ENCODE peak calls at places on chromosomes 6 and 20, in four cellular contexts. One of them, this sample, is unnamed.

GRCh38 chr6:11460001-11460668 is 77.4 kb upstream of the TMEM170B start:
- DNase-seq in hepatocyte: no peak
- DNase-seq in mammary epithelial cell: peak
- DNase-seq in fibroblast of lung: peak
- DNase-seq in this sample: peak

GRCh38 chr6:53770690-53771320 is 24.0 kb upstream of the LRRC1 start:
- DNase-seq in hepatocyte: peak
- DNase-seq in mammary epithelial cell: peak
- DNase-seq in fibroblast of lung: peak
- DNase-seq in this sample: peak

GRCh38 chr20:22232923-22233322 is 351.4 kb downstream of the FOXA2 start:
- DNase-seq in hepatocyte: no peak
- DNase-seq in mammary epithelial cell: no peak
- DNase-seq in fibroblast of lung: no peak
- DNase-seq in this sample: no peak

GRCh38 chr6:102679844-102680243 is 1286.3 kb downstream of the GRIK2 start:
- DNase-seq in hepatocyte: no peak
- DNase-seq in mammary epithelial cell: no peak
- DNase-seq in fibroblast of lung: no peak
- DNase-seq in this sample: no peak

GRCh38 chr6:41518118-41518517 is 28.1 kb upstream of the FOXP4 start:
- DNase-seq in hepatocyte: peak
- DNase-seq in mammary epithelial cell: no peak
- DNase-seq in fibroblast of lung: no peak
- DNase-seq in this sample: no peak

GRCh38 chr6:8170245-8170644 is 67.9 kb upstream of the EEF1E1 start:
- DNase-seq in hepatocyte: no peak
- DNase-seq in mammary epithelial cell: no peak
- DNase-seq in fibroblast of lung: no peak
- DNase-seq in this sample: peak

GRCh38 chr6:105402090-105402980 is 547 bp downstream of the PREP start:
- DNase-seq in hepatocyte: peak
- DNase-seq in mammary epithelial cell: peak
- DNase-seq in fibroblast of lung: peak
- DNase-seq in this sample: peak

GRCh38 chr6:111804627-111805235 is 68.5 kb downstream of the FYN start:
- DNase-seq in hepatocyte: peak
- DNase-seq in mammary epithelial cell: no peak
- DNase-seq in fibroblast of lung: peak
- DNase-seq in this sample: peak

GRCh38 chr6:52574709-52575489 is 2.0 kb downstream of the TRAM2 start:
- DNase-seq in hepatocyte: peak
- DNase-seq in mammary epithelial cell: no peak
- DNase-seq in fibroblast of lung: peak
- DNase-seq in this sample: no peak

GRCh38 chr20:43669332-43669731 is 2.4 kb downstream of the MYBL2 start:
- DNase-seq in hepatocyte: no peak
- DNase-seq in mammary epithelial cell: peak
- DNase-seq in fibroblast of lung: peak
- DNase-seq in this sample: no peak

GRCh38 chr6:85390775-85391174 is 59.1 kb upstream of the NT5E start:
- DNase-seq in hepatocyte: no peak
- DNase-seq in mammary epithelial cell: no peak
- DNase-seq in fibroblast of lung: peak
- DNase-seq in this sample: no peak

GRCh38 chr6:118509009-118509617 is 39.0 kb upstream of the PLN start:
- DNase-seq in hepatocyte: peak
- DNase-seq in mammary epithelial cell: no peak
- DNase-seq in fibroblast of lung: peak
- DNase-seq in this sample: peak

GRCh38 chr6:96468681-96469224 is 52.9 kb upstream of the UFL1 start:
- DNase-seq in hepatocyte: no peak
- DNase-seq in mammary epithelial cell: no peak
- DNase-seq in fibroblast of lung: peak
- DNase-seq in this sample: peak

GRCh38 chr6:27205375-27206278 is 41.9 kb upstream of the PRSS16 start:
- DNase-seq in hepatocyte: peak
- DNase-seq in mammary epithelial cell: no peak
- DNase-seq in fibroblast of lung: peak
- DNase-seq in this sample: no peak

GRCh38 chr6:128494440-128494839 is 26.0 kb downstream of the PTPRK start:
- DNase-seq in hepatocyte: no peak
- DNase-seq in mammary epithelial cell: no peak
- DNase-seq in fibroblast of lung: no peak
- DNase-seq in this sample: no peak

GRCh38 chr20:5551621-5552020 is 198.6 kb upstream of the SHLD1 start:
- DNase-seq in hepatocyte: no peak
- DNase-seq in mammary epithelial cell: no peak
- DNase-seq in fibroblast of lung: no peak
- DNase-seq in this sample: no peak

GRCh38 chr6:41607736-41608135 is 30.5 kb upstream of the MDFI start:
- DNase-seq in hepatocyte: no peak
- DNase-seq in mammary epithelial cell: no peak
- DNase-seq in fibroblast of lung: no peak
- DNase-seq in this sample: no peak

GRCh38 chr6:42453027-42453648 is 1.4 kb upstream of the TRERF1 start:
- DNase-seq in hepatocyte: peak
- DNase-seq in mammary epithelial cell: peak
- DNase-seq in fibroblast of lung: peak
- DNase-seq in this sample: peak

GRCh38 chr6:159691133-159691962 is 1.7 kb downstream of the SOD2 start:
- DNase-seq in hepatocyte: peak
- DNase-seq in mammary epithelial cell: peak
- DNase-seq in fibroblast of lung: peak
- DNase-seq in this sample: peak

GRCh38 chr6:27977387-27977786 is 20.3 kb downstream of the OR2B6 start:
- DNase-seq in hepatocyte: no peak
- DNase-seq in mammary epithelial cell: no peak
- DNase-seq in fibroblast of lung: no peak
- DNase-seq in this sample: no peak

GRCh38 chr6:49632712-49633111 is 3.9 kb downstream of the RHAG start:
- DNase-seq in hepatocyte: no peak
- DNase-seq in mammary epithelial cell: no peak
- DNase-seq in fibroblast of lung: no peak
- DNase-seq in this sample: no peak

GRCh38 chr6:23339268-23339667 is 769.9 kb downstream of the HDGFL1 start:
- DNase-seq in hepatocyte: peak
- DNase-seq in mammary epithelial cell: no peak
- DNase-seq in fibroblast of lung: no peak
- DNase-seq in this sample: no peak

GRCh38 chr20:16574656-16575355 is 1.6 kb upstream of the KIF16B start:
- DNase-seq in hepatocyte: peak
- DNase-seq in mammary epithelial cell: peak
- DNase-seq in fibroblast of lung: peak
- DNase-seq in this sample: peak

GRCh38 chr6:158242071-158242606 is 70.1 kb upstream of the TULP4 start:
- DNase-seq in hepatocyte: no peak
- DNase-seq in mammary epithelial cell: no peak
- DNase-seq in fibroblast of lung: no peak
- DNase-seq in this sample: no peak

GRCh38 chr6:79079425-79080130 is 1.5 kb upstream of the PHIP start:
- DNase-seq in hepatocyte: peak
- DNase-seq in mammary epithelial cell: no peak
- DNase-seq in fibroblast of lung: peak
- DNase-seq in this sample: no peak

GRCh38 chr20:910840-911770 is 5.0 kb downstream of the ANGPT4 start:
- DNase-seq in hepatocyte: no peak
- DNase-seq in mammary epithelial cell: peak
- DNase-seq in fibroblast of lung: peak
- DNase-seq in this sample: no peak

GRCh38 chr6:96246563-96246962 is 230.8 kb downstream of the FUT9 start:
- DNase-seq in hepatocyte: no peak
- DNase-seq in mammary epithelial cell: no peak
- DNase-seq in fibroblast of lung: peak
- DNase-seq in this sample: no peak

GRCh38 chr20:49393803-49394202 is 88.7 kb downstream of the KCNB1 start:
- DNase-seq in hepatocyte: no peak
- DNase-seq in mammary epithelial cell: no peak
- DNase-seq in fibroblast of lung: no peak
- DNase-seq in this sample: no peak

GRCh38 chr6:131073577-131073976 is 10.5 kb upstream of the EPB41L2 start:
- DNase-seq in hepatocyte: no peak
- DNase-seq in mammary epithelial cell: no peak
- DNase-seq in fibroblast of lung: no peak
- DNase-seq in this sample: no peak

GRCh38 chr20:5156670-5157448 is 30.1 kb downstream of the CDS2 start:
- DNase-seq in hepatocyte: no peak
- DNase-seq in mammary epithelial cell: no peak
- DNase-seq in fibroblast of lung: peak
- DNase-seq in this sample: no peak

GRCh38 chr20:58224974-58225373 is 3.5 kb downstream of the ANKRD60 start:
- DNase-seq in hepatocyte: no peak
- DNase-seq in mammary epithelial cell: no peak
- DNase-seq in fibroblast of lung: no peak
- DNase-seq in this sample: no peak

GRCh38 chr20:23257848-23258746 is 92.5 kb upstream of the NXT1 start:
- DNase-seq in hepatocyte: no peak
- DNase-seq in mammary epithelial cell: peak
- DNase-seq in fibroblast of lung: peak
- DNase-seq in this sample: peak

DNA sequence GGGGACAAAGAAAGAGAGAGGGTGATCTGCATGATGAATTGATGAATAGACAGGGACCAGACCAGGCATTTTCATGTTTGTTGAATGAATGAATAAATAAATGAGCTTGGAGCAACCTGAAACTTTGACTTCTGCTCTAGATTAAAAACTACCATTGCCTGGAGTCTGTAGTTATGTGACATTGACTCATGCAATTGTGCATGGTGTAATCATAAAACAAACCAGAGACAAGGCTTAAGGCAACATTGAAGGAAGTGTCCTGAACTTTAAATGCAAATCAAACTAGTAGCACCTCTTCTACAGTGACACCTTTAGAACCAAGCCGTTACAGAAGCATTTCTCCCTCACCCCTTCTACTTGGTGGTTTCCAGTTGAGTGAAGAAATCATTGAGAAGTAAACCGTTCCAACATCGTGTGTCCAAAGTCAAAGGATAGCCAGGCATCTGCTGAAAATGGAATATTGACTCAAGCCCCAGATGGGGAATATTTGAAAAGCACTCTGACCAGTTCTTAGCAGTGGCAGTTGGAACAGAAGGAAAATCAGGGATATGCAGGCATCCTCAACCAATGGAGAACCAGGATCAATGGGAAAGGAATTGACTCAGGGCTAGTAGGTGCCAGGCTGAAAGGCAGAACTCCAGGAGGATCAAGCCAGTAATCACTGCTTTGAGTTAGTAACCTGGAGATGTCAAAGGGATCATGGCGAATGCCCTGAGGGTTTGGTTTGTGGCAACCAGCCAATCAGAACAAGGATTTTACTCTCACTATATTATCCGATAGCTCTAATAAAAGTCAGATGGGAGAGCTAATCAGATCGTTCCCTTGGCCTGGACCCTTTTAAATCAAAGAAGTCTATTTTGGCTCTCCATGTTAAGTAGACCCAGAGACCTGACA is 171.2 kb upstream of the TSHZ2 start:
- DNase-seq in hepatocyte: no peak
- DNase-seq in mammary epithelial cell: no peak
- DNase-seq in fibroblast of lung: no peak
- DNase-seq in this sample: no peak
- TF ChIP-seq EZH2 in hepatocyte: no peak
- TF ChIP-seq EZH2 in mammary epithelial cell: no peak
- TF ChIP-seq EZH2 in fibroblast of lung: no peak
- TF ChIP-seq EZH2 in this sample: no peak

GRCh38 chr20:54475334-54476287 is at the start of gene DOK5:
- DNase-seq in hepatocyte: peak
- DNase-seq in mammary epithelial cell: peak
- DNase-seq in fibroblast of lung: peak
- DNase-seq in this sample: peak
- TF ChIP-seq EZH2 in hepatocyte: no peak
- TF ChIP-seq EZH2 in mammary epithelial cell: peak
- TF ChIP-seq EZH2 in fibroblast of lung: no peak
- TF ChIP-seq EZH2 in this sample: no peak

GRCh38 chr6:31478186-31478950 is 19.6 kb upstream of the MICB start:
- DNase-seq in hepatocyte: no peak
- DNase-seq in mammary epithelial cell: no peak
- DNase-seq in fibroblast of lung: no peak
- DNase-seq in this sample: no peak

GRCh38 chr6:31479151-31479932 is 18.6 kb upstream of the MICB start:
- DNase-seq in hepatocyte: no peak
- DNase-seq in mammary epithelial cell: no peak
- DNase-seq in fibroblast of lung: no peak
- DNase-seq in this sample: no peak

GRCh38 chr6:31477521-31477920 is 20.4 kb upstream of the MICB start:
- DNase-seq in hepatocyte: no peak
- DNase-seq in mammary epithelial cell: no peak
- DNase-seq in fibroblast of lung: no peak
- DNase-seq in this sample: no peak

GRCh38 chr6:31480574-31480973 is 17.4 kb upstream of the MICB start:
- DNase-seq in hepatocyte: no peak
- DNase-seq in mammary epithelial cell: no peak
- DNase-seq in fibroblast of lung: no peak
- DNase-seq in this sample: no peak

DNA sequence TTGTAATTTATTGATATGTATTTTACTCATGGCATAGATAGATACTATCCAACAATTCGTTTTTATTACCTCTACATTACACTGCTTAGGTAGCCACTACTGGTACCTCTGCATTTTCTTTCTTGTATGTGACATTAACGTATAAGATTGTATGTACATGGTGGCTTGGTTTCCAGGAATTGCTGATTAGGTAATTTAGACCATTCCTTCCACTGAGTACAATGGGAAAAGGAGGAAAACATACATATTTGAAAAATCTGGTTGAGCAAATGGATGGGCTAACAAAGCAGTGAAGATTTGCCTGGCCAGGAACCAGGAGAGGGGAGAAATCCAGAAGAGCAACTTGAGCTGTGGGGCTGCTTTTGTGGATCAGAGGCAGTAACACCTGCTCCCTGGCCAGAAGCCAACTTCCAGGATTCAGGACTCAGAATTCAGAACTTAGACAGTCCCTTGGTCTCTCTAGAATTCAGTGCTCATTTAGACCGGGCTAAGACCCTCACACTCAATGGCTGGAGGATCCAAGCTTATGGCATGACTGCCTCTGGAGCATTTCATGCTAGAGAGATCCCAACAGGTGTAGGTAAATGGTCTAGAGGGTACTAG is 17.9 kb upstream of the MICB start:
- DNase-seq in hepatocyte: no peak
- DNase-seq in mammary epithelial cell: no peak
- DNase-seq in fibroblast of lung: no peak
- DNase-seq in this sample: no peak
- TF ChIP-seq EZH2 in hepatocyte: no peak
- TF ChIP-seq EZH2 in mammary epithelial cell: no peak
- TF ChIP-seq EZH2 in fibroblast of lung: no peak
- TF ChIP-seq EZH2 in this sample: no peak

GRCh38 chr6:47319867-47320266 is 10.2 kb upstream of the TNFRSF21 start:
- DNase-seq in hepatocyte: no peak
- DNase-seq in mammary epithelial cell: no peak
- DNase-seq in fibroblast of lung: no peak
- DNase-seq in this sample: no peak

GRCh38 chr6:47321582-47321981 is 11.9 kb upstream of the TNFRSF21 start:
- DNase-seq in hepatocyte: no peak
- DNase-seq in mammary epithelial cell: no peak
- DNase-seq in fibroblast of lung: no peak
- DNase-seq in this sample: no peak

GRCh38 chr6:47323887-47324286 is 14.2 kb upstream of the TNFRSF21 start:
- DNase-seq in hepatocyte: no peak
- DNase-seq in mammary epithelial cell: no peak
- DNase-seq in fibroblast of lung: no peak
- DNase-seq in this sample: no peak

GRCh38 chr6:47318236-47318974 is 8.7 kb upstream of the TNFRSF21 start:
- DNase-seq in hepatocyte: no peak
- DNase-seq in mammary epithelial cell: no peak
- DNase-seq in fibroblast of lung: no peak
- DNase-seq in this sample: no peak

GRCh38 chr6:47319382-47319781 is 9.7 kb upstream of the TNFRSF21 start:
- DNase-seq in hepatocyte: no peak
- DNase-seq in mammary epithelial cell: no peak
- DNase-seq in fibroblast of lung: no peak
- DNase-seq in this sample: no peak
- TF ChIP-seq EZH2 in hepatocyte: no peak
- TF ChIP-seq EZH2 in mammary epithelial cell: no peak
- TF ChIP-seq EZH2 in fibroblast of lung: no peak
- TF ChIP-seq EZH2 in this sample: no peak